ENCODE peak calls at places on chromosomes 5 and 9, in four cellular contexts. G is NT2/D1, E is fibroblast of pulmonary artery, O is thyroid gland. Y is an unnamed sample.
A peak's percentile ranks its signal among the peaks of the same experiment; 100 is the strongest.

GRCh38 chr5:77852514-77853352 is 76.6 kb upstream of the TBCA start:
- DNase-seq in G (peak; percentile 40), E (peak; percentile 61), O (peak; percentile 84), Y (peak; percentile 62)

GRCh38 chr5:50886657-50887056 is 220.2 kb downstream of the PARP8 start:
- DNase-seq in G (no peak), E (no peak), O (no peak), Y (no peak)

GRCh38 chr9:136775191-136775590 is 10.9 kb upstream of the LCN15 start:
- DNase-seq in G (no peak), E (no peak), O (no peak), Y (no peak)

GRCh38 chr9:72386186-72386585 is 21.2 kb upstream of the ZFAND5 start:
- DNase-seq in G (no peak), E (no peak), O (no peak), Y (no peak)

GRCh38 chr9:21252727-21253547 is 13.1 kb upstream of the IFNA14 start:
- DNase-seq in G (peak; percentile 22), E (peak; percentile 49), O (peak; percentile 27), Y (peak; percentile 32)

GRCh38 chr9:99059074-99059894 is 45.6 kb upstream of the TGFBR1 start:
- DNase-seq in G (no peak), E (no peak), O (no peak), Y (peak; percentile 49)

GRCh38 chr5:127053049-127053448 is 20.3 kb downstream of the C5orf63 start:
- DNase-seq in G (no peak), E (no peak), O (no peak), Y (no peak)

GRCh38 chr5:96896806-96897205 is 20.5 kb downstream of the ERAP2 start:
- DNase-seq in G (no peak), E (no peak), O (no peak), Y (no peak)

GRCh38 chr5:83430130-83431010 is 41.2 kb upstream of the VCAN start:
- DNase-seq in G (peak; percentile 71), E (peak; percentile 82), O (peak; percentile 53), Y (no peak)

GRCh38 chr5:157734466-157734865 is 3.2 kb downstream of the THG1L start:
- DNase-seq in G (no peak), E (no peak), O (no peak), Y (no peak)

GRCh38 chr5:172502969-172503368 is 48.6 kb upstream of the SH3PXD2B start:
- DNase-seq in G (peak; percentile 25), E (no peak), O (no peak), Y (no peak)

GRCh38 chr5:29379619-29380018 is 1813.9 kb upstream of the CDH6 start:
- DNase-seq in G (no peak), E (no peak), O (no peak), Y (no peak)

GRCh38 chr9:130846487-130847305 is 11.6 kb downstream of the ABL1 start:
- DNase-seq in G (no peak), E (peak; percentile 83), O (peak; percentile 76), Y (no peak)

GRCh38 chr9:111120526-111120925 is 82.3 kb upstream of the LPAR1 start:
- DNase-seq in G (no peak), E (no peak), O (no peak), Y (no peak)

GRCh38 chr9:93677641-93678136 is 101.3 kb downstream of the PHF2 start:
- DNase-seq in G (no peak), E (no peak), O (no peak), Y (no peak)

GRCh38 chr5:94469889-94470288 is 148.5 kb downstream of the KIAA0825 start:
- DNase-seq in G (no peak), E (peak; percentile 4), O (no peak), Y (no peak)

GRCh38 chr5:171432076-171432475 is 12.6 kb downstream of the FGF18 start:
- DNase-seq in G (no peak), E (no peak), O (no peak), Y (no peak)

GRCh38 chr5:146466521-146467349 is 19.6 kb downstream of the TCERG1 start:
- DNase-seq in G (no peak), E (peak; percentile 54), O (no peak), Y (no peak)

GRCh38 chr5:148388692-148389091 is 4.9 kb downstream of the FBXO38 start:
- DNase-seq in G (no peak), E (no peak), O (no peak), Y (no peak)

GRCh38 chr5:107499237-107499636 is 171.5 kb downstream of the EFNA5 start:
- DNase-seq in G (no peak), E (no peak), O (no peak), Y (no peak)

Y was measured in heart right ventricle.